ENCODE peak calls at places on chromosomes 6 and 20, in six cellular contexts. V is glomerular endothelial cell, T is NCI-H1092 treated with DMSO at 0.1 percent for 48 hours, A is activated B cell treated with CpG ODN at 0.5 μM for 24 hours, J is GM03348, M is EH. O is an unnamed sample.

GRCh38 chr6:46098678-46099077 is 31.1 kb upstream of the ENPP4 start:
- DNase-seq in V (no peak), T (peak), A (no peak), J (no peak), M (no peak), O (no peak)

GRCh38 chr20:1900321-1900791 is 5.1 kb downstream of the SIRPA start:
- DNase-seq in T (peak), A (no peak), V (peak), J (peak), M (peak), O (peak)

GRCh38 chr6:52538252-52538905 is 38.5 kb downstream of the TRAM2 start:
- DNase-seq in T (no peak), V (no peak), J (peak), A (no peak), M (peak), O (peak)

GRCh38 chr6:7691675-7692452 is 34.0 kb upstream of the BMP6 start:
- DNase-seq in J (peak), M (peak), T (no peak), A (no peak), V (no peak), O (peak)

GRCh38 chr6:168994966-168995365 is 258.7 kb downstream of the THBS2 start:
- DNase-seq in T (no peak), J (no peak), V (no peak), M (peak), A (no peak), O (no peak)

GRCh38 chr6:129104131-129104530 is 221.2 kb downstream of the LAMA2 start:
- DNase-seq in M (peak), T (no peak), V (peak), A (no peak), J (peak), O (peak)

GRCh38 chr20:38034108-38034649 is 633 bp downstream of the RPRD1B start:
- DNase-seq in T (no peak), V (no peak), M (no peak), A (no peak), J (peak), O (no peak)

GRCh38 chr20:61748376-61748775 is 317.3 kb downstream of the TAF4 start:
- DNase-seq in V (no peak), M (peak), J (peak), A (no peak), T (no peak), O (no peak)

GRCh38 chr20:50427740-50428462 is 82.3 kb upstream of the PTPN1 start:
- DNase-seq in V (no peak), A (no peak), T (no peak), J (no peak), M (peak), O (no peak)

GRCh38 chr20:20666359-20666758 is 46.1 kb downstream of the RALGAPA2 start:
- DNase-seq in V (no peak), M (no peak), A (no peak), J (no peak), T (peak), O (no peak)

GRCh38 chr6:26440977-26441358 is 664 bp downstream of the BTN3A3 start:
- DNase-seq in M (no peak), A (no peak), V (no peak), J (no peak), T (no peak), O (no peak)

GRCh38 chr6:81772741-81773140 is 20.3 kb upstream of the TENT5A start:
- DNase-seq in V (no peak), A (no peak), T (no peak), J (peak), M (peak), O (peak)

GRCh38 chr20:10375191-10375590 is 58.8 kb downstream of the MKKS start:
- DNase-seq in T (no peak), V (no peak), A (no peak), J (no peak), M (no peak), O (no peak)

GRCh38 chr20:62878244-62879030 is 16.8 kb upstream of the TCFL5 start:
- DNase-seq in V (no peak), T (no peak), M (no peak), J (no peak), A (no peak), O (no peak)

GRCh38 chr6:135909737-135910387 is 58.4 kb downstream of the PDE7B start:
- DNase-seq in J (peak), M (no peak), V (peak), A (no peak), T (peak), O (peak)

GRCh38 chr6:43608310-43608763 is 20.7 kb downstream of the GTPBP2 start:
- DNase-seq in V (peak), M (peak), J (peak), A (peak), T (peak), O (peak)

GRCh38 chr6:84263557-84263956 is 36.1 kb upstream of the CEP162 start:
- DNase-seq in J (no peak), M (peak), V (no peak), A (no peak), T (no peak), O (no peak)

O was measured in AG20443.